ENCODE peak calls at places on chromosomes 12 and 14, in nine cellular contexts. One of them, this sample, is unnamed.

GRCh38 chr12:24423611-24424010 is 474.1 kb upstream of the SOX5 start:
- DNase-seq in mucosa of gallbladder: no peak
- DNase-seq in fibroblast of pulmonary artery: no peak
- DNase-seq in adrenal gland: no peak
- DNase-seq in ACHN: no peak
- DNase-seq in iPS-NIHi11: no peak
- DNase-seq in NCI-H345: no peak
- DNase-seq in germinal center: no peak
- DNase-seq in A549: no peak
- DNase-seq in this sample: no peak

GRCh38 chr12:93571360-93571853 is 1.1 kb upstream of the SOCS2 start:
- DNase-seq in ACHN: peak
- DNase-seq in fibroblast of pulmonary artery: peak
- DNase-seq in adrenal gland: peak
- DNase-seq in NCI-H345: peak
- DNase-seq in germinal center: no peak
- DNase-seq in iPS-NIHi11: peak
- DNase-seq in mucosa of gallbladder: peak
- DNase-seq in A549: peak
- DNase-seq in this sample: peak

GRCh38 chr14:70514168-70515069 is 20.4 kb downstream of the ADAM20 start:
- DNase-seq in ACHN: no peak
- DNase-seq in A549: no peak
- DNase-seq in iPS-NIHi11: no peak
- DNase-seq in adrenal gland: no peak
- DNase-seq in germinal center: no peak
- DNase-seq in mucosa of gallbladder: no peak
- DNase-seq in NCI-H345: no peak
- DNase-seq in fibroblast of pulmonary artery: no peak
- DNase-seq in this sample: no peak

GRCh38 chr12:73726881-73727280 is 810.8 kb upstream of the ATXN7L3B start:
- DNase-seq in A549: no peak
- DNase-seq in adrenal gland: no peak
- DNase-seq in ACHN: no peak
- DNase-seq in iPS-NIHi11: no peak
- DNase-seq in NCI-H345: no peak
- DNase-seq in mucosa of gallbladder: no peak
- DNase-seq in germinal center: no peak
- DNase-seq in fibroblast of pulmonary artery: no peak
- DNase-seq in this sample: no peak

GRCh38 chr12:117284160-117284559 is 77.3 kb downstream of the NOS1 start:
- DNase-seq in NCI-H345: no peak
- DNase-seq in A549: peak
- DNase-seq in iPS-NIHi11: no peak
- DNase-seq in fibroblast of pulmonary artery: no peak
- DNase-seq in ACHN: no peak
- DNase-seq in germinal center: no peak
- DNase-seq in adrenal gland: no peak
- DNase-seq in mucosa of gallbladder: no peak
- DNase-seq in this sample: no peak

GRCh38 chr12:132171293-132171967 is 27.2 kb downstream of the NOC4L start:
- DNase-seq in mucosa of gallbladder: no peak
- DNase-seq in NCI-H345: peak
- DNase-seq in iPS-NIHi11: no peak
- DNase-seq in adrenal gland: no peak
- DNase-seq in A549: no peak
- DNase-seq in ACHN: no peak
- DNase-seq in fibroblast of pulmonary artery: no peak
- DNase-seq in germinal center: no peak
- DNase-seq in this sample: no peak

GRCh38 chr12:71799105-71799504 is 40.5 kb upstream of the TBC1D15 start:
- DNase-seq in mucosa of gallbladder: no peak
- DNase-seq in adrenal gland: no peak
- DNase-seq in ACHN: peak
- DNase-seq in A549: no peak
- DNase-seq in iPS-NIHi11: peak
- DNase-seq in fibroblast of pulmonary artery: peak
- DNase-seq in NCI-H345: no peak
- DNase-seq in germinal center: no peak
- DNase-seq in this sample: peak

GRCh38 chr12:67916266-67916970 is 72.8 kb upstream of the IFNG-AS1 start:
- DNase-seq in adrenal gland: no peak
- DNase-seq in NCI-H345: no peak
- DNase-seq in fibroblast of pulmonary artery: no peak
- DNase-seq in ACHN: no peak
- DNase-seq in iPS-NIHi11: no peak
- DNase-seq in germinal center: no peak
- DNase-seq in mucosa of gallbladder: no peak
- DNase-seq in A549: no peak
- DNase-seq in this sample: no peak

GRCh38 chr12:6700646-6701051 is at the start of gene PIANP:
- DNase-seq in fibroblast of pulmonary artery: no peak
- DNase-seq in A549: no peak
- DNase-seq in mucosa of gallbladder: peak
- DNase-seq in iPS-NIHi11: peak
- DNase-seq in ACHN: peak
- DNase-seq in NCI-H345: peak
- DNase-seq in germinal center: peak
- DNase-seq in adrenal gland: no peak
- DNase-seq in this sample: peak

GRCh38 chr12:77442633-77443032 is 377.3 kb upstream of the E2F7 start:
- DNase-seq in A549: no peak
- DNase-seq in NCI-H345: no peak
- DNase-seq in adrenal gland: no peak
- DNase-seq in germinal center: no peak
- DNase-seq in ACHN: no peak
- DNase-seq in iPS-NIHi11: no peak
- DNase-seq in mucosa of gallbladder: no peak
- DNase-seq in fibroblast of pulmonary artery: no peak
- DNase-seq in this sample: no peak

GRCh38 chr12:101343893-101344292 is 63.7 kb downstream of the ARL1 start:
- DNase-seq in NCI-H345: no peak
- DNase-seq in adrenal gland: no peak
- DNase-seq in ACHN: no peak
- DNase-seq in germinal center: no peak
- DNase-seq in iPS-NIHi11: no peak
- DNase-seq in fibroblast of pulmonary artery: no peak
- DNase-seq in mucosa of gallbladder: no peak
- DNase-seq in A549: no peak
- DNase-seq in this sample: no peak

GRCh38 chr12:3035171-3035570 is 42.0 kb upstream of the TSPAN9 start:
- DNase-seq in NCI-H345: no peak
- DNase-seq in fibroblast of pulmonary artery: peak
- DNase-seq in germinal center: no peak
- DNase-seq in adrenal gland: no peak
- DNase-seq in A549: no peak
- DNase-seq in ACHN: peak
- DNase-seq in mucosa of gallbladder: no peak
- DNase-seq in iPS-NIHi11: no peak
- DNase-seq in this sample: no peak

GRCh38 chr12:49292729-49293055 is 2.3 kb upstream of the PRPH start:
- DNase-seq in germinal center: no peak
- DNase-seq in NCI-H345: no peak
- DNase-seq in mucosa of gallbladder: no peak
- DNase-seq in A549: no peak
- DNase-seq in iPS-NIHi11: no peak
- DNase-seq in fibroblast of pulmonary artery: no peak
- DNase-seq in adrenal gland: peak
- DNase-seq in ACHN: no peak
- DNase-seq in this sample: no peak

GRCh38 chr14:38256358-38256840 is 506 bp upstream of the CLEC14A start:
- DNase-seq in iPS-NIHi11: no peak
- DNase-seq in ACHN: no peak
- DNase-seq in A549: no peak
- DNase-seq in adrenal gland: peak
- DNase-seq in mucosa of gallbladder: peak
- DNase-seq in germinal center: no peak
- DNase-seq in fibroblast of pulmonary artery: peak
- DNase-seq in NCI-H345: no peak
- DNase-seq in this sample: peak

GRCh38 chr12:105921055-105921454 is 217.7 kb downstream of the NUAK1 start:
- DNase-seq in germinal center: no peak
- DNase-seq in NCI-H345: no peak
- DNase-seq in mucosa of gallbladder: no peak
- DNase-seq in adrenal gland: no peak
- DNase-seq in A549: no peak
- DNase-seq in ACHN: no peak
- DNase-seq in fibroblast of pulmonary artery: no peak
- DNase-seq in iPS-NIHi11: no peak
- DNase-seq in this sample: no peak

GRCh38 chr12:1995205-1995896 is 8.9 kb downstream of the DCP1B start:
- DNase-seq in ACHN: no peak
- DNase-seq in iPS-NIHi11: no peak
- DNase-seq in germinal center: no peak
- DNase-seq in NCI-H345: no peak
- DNase-seq in fibroblast of pulmonary artery: no peak
- DNase-seq in A549: no peak
- DNase-seq in adrenal gland: no peak
- DNase-seq in mucosa of gallbladder: no peak
- DNase-seq in this sample: no peak

GRCh38 chr14:71235865-71236264 is 328.6 kb downstream of the PCNX1 start:
- DNase-seq in A549: no peak
- DNase-seq in NCI-H345: peak
- DNase-seq in adrenal gland: peak
- DNase-seq in iPS-NIHi11: peak
- DNase-seq in mucosa of gallbladder: peak
- DNase-seq in fibroblast of pulmonary artery: no peak
- DNase-seq in ACHN: no peak
- DNase-seq in germinal center: no peak
- DNase-seq in this sample: peak

GRCh38 chr12:130205531-130205930 is 43.3 kb downstream of the FZD10 start:
- DNase-seq in adrenal gland: no peak
- DNase-seq in iPS-NIHi11: no peak
- DNase-seq in fibroblast of pulmonary artery: no peak
- DNase-seq in mucosa of gallbladder: no peak
- DNase-seq in ACHN: no peak
- DNase-seq in germinal center: no peak
- DNase-seq in NCI-H345: no peak
- DNase-seq in A549: no peak
- DNase-seq in this sample: no peak

GRCh38 chr14:104111301-104112112 is 26.0 kb downstream of the ASPG start:
- DNase-seq in NCI-H345: no peak
- DNase-seq in iPS-NIHi11: no peak
- DNase-seq in A549: no peak
- DNase-seq in germinal center: no peak
- DNase-seq in mucosa of gallbladder: no peak
- DNase-seq in adrenal gland: peak
- DNase-seq in ACHN: no peak
- DNase-seq in fibroblast of pulmonary artery: no peak
- DNase-seq in this sample: no peak

GRCh38 chr12:6352198-6353173 is 10.6 kb upstream of the TNFRSF1A start:
- DNase-seq in iPS-NIHi11: no peak
- DNase-seq in adrenal gland: no peak
- DNase-seq in NCI-H345: no peak
- DNase-seq in ACHN: no peak
- DNase-seq in A549: no peak
- DNase-seq in mucosa of gallbladder: no peak
- DNase-seq in germinal center: no peak
- DNase-seq in fibroblast of pulmonary artery: no peak
- DNase-seq in this sample: no peak

GRCh38 chr14:76786556-76786955 is 25.3 kb downstream of the VASH1 start:
- DNase-seq in mucosa of gallbladder: no peak
- DNase-seq in ACHN: no peak
- DNase-seq in fibroblast of pulmonary artery: no peak
- DNase-seq in NCI-H345: no peak
- DNase-seq in adrenal gland: no peak
- DNase-seq in A549: no peak
- DNase-seq in iPS-NIHi11: no peak
- DNase-seq in germinal center: no peak
- DNase-seq in this sample: no peak

GRCh38 chr12:116594325-116595038 is 35.3 kb downstream of the MAP1LC3B2 start:
- DNase-seq in adrenal gland: peak
- DNase-seq in fibroblast of pulmonary artery: no peak
- DNase-seq in ACHN: no peak
- DNase-seq in NCI-H345: no peak
- DNase-seq in germinal center: peak
- DNase-seq in A549: no peak
- DNase-seq in mucosa of gallbladder: no peak
- DNase-seq in iPS-NIHi11: no peak
- DNase-seq in this sample: no peak

GRCh38 chr12:21751517-21751916 is 23.0 kb downstream of the KCNJ8 start:
- DNase-seq in ACHN: no peak
- DNase-seq in adrenal gland: peak
- DNase-seq in A549: no peak
- DNase-seq in iPS-NIHi11: no peak
- DNase-seq in germinal center: no peak
- DNase-seq in fibroblast of pulmonary artery: peak
- DNase-seq in mucosa of gallbladder: no peak
- DNase-seq in NCI-H345: peak
- DNase-seq in this sample: no peak

GRCh38 chr14:37590096-37590809 is 4.8 kb downstream of the FOXA1 start:
- DNase-seq in adrenal gland: no peak
- DNase-seq in NCI-H345: peak
- DNase-seq in mucosa of gallbladder: no peak
- DNase-seq in A549: no peak
- DNase-seq in ACHN: no peak
- DNase-seq in germinal center: no peak
- DNase-seq in fibroblast of pulmonary artery: no peak
- DNase-seq in iPS-NIHi11: no peak
- DNase-seq in this sample: no peak

GRCh38 chr12:64612843-64613242 is 2.5 kb downstream of the RASSF3 start:
- DNase-seq in fibroblast of pulmonary artery: no peak
- DNase-seq in ACHN: no peak
- DNase-seq in mucosa of gallbladder: no peak
- DNase-seq in germinal center: no peak
- DNase-seq in A549: no peak
- DNase-seq in adrenal gland: no peak
- DNase-seq in iPS-NIHi11: no peak
- DNase-seq in NCI-H345: no peak
- DNase-seq in this sample: no peak

GRCh38 chr12:954736-955135 is 5.2 kb upstream of the RAD52 start:
- DNase-seq in A549: no peak
- DNase-seq in iPS-NIHi11: no peak
- DNase-seq in germinal center: no peak
- DNase-seq in ACHN: no peak
- DNase-seq in adrenal gland: no peak
- DNase-seq in NCI-H345: no peak
- DNase-seq in fibroblast of pulmonary artery: no peak
- DNase-seq in mucosa of gallbladder: no peak
- DNase-seq in this sample: no peak

GRCh38 chr12:123396543-123396942 is 12.6 kb downstream of the KMT5A start:
- DNase-seq in iPS-NIHi11: no peak
- DNase-seq in ACHN: no peak
- DNase-seq in NCI-H345: no peak
- DNase-seq in mucosa of gallbladder: no peak
- DNase-seq in germinal center: no peak
- DNase-seq in fibroblast of pulmonary artery: no peak
- DNase-seq in A549: no peak
- DNase-seq in adrenal gland: no peak
- DNase-seq in this sample: no peak

GRCh38 chr14:51561141-51561540 is 90.6 kb upstream of the FRMD6 start:
- DNase-seq in germinal center: no peak
- DNase-seq in NCI-H345: no peak
- DNase-seq in fibroblast of pulmonary artery: no peak
- DNase-seq in mucosa of gallbladder: no peak
- DNase-seq in iPS-NIHi11: no peak
- DNase-seq in ACHN: no peak
- DNase-seq in adrenal gland: no peak
- DNase-seq in A549: no peak
- DNase-seq in this sample: peak

GRCh38 chr14:68785817-68786490 is 6.9 kb downstream of the ZFP36L1 start:
- DNase-seq in germinal center: peak
- DNase-seq in ACHN: peak
- DNase-seq in NCI-H345: no peak
- DNase-seq in A549: peak
- DNase-seq in adrenal gland: peak
- DNase-seq in fibroblast of pulmonary artery: peak
- DNase-seq in mucosa of gallbladder: peak
- DNase-seq in iPS-NIHi11: peak
- DNase-seq in this sample: no peak

This sample was measured in neural progenitor cell.